ENCODE peak calls at places on chromosomes 7 and 10, in seven cellular contexts. X is AG09309; D is Daoy; T is stimulated activated CD4-positive, alpha-beta T cell treated with anti-CD3 and anti-CD28 coated beads, Interleukin-2, amount 100 ng/mL, for 24 hours; U is activated CD4-positive, alpha-beta T cell treated with anti-CD3 and anti-CD28 coated beads, Interleukin-2, amount 50 U/mL, for 48 hours; Q is mucosa of descending colon; H is NCI-H2081. N is an unnamed sample.

GRCh38 chr7:136050462-136050847 is 73.3 kb upstream of the MTPN start:
- DNase-seq in X (no peak), D (no peak), T (no peak), U (no peak), Q (no peak), H (no peak), N (no peak)

GRCh38 chr10:127125331-127125730 is 71.1 kb downstream of the INSYN2A start:
- DNase-seq in X (no peak), D (no peak), T (no peak), U (no peak), Q (no peak), H (no peak), N (no peak)

GRCh38 chr10:95443636-95444035 is 117.5 kb downstream of the SORBS1 start:
- DNase-seq in X (no peak), D (no peak), T (no peak), U (no peak), Q (no peak), H (no peak), N (no peak)

GRCh38 chr7:87797798-87798403 is 78.3 kb downstream of the SLC25A40 start:
- DNase-seq in X (peak; percentile 13), D (peak; percentile 16), T (no peak), U (no peak), Q (no peak), H (peak; percentile 36), N (peak; percentile 38)

GRCh38 chr10:107692072-107692471 is 527.6 kb upstream of the SORCS1 start:
- DNase-seq in X (no peak), D (no peak), T (no peak), U (no peak), Q (no peak), H (no peak), N (no peak)

GRCh38 chr10:28721318-28721717 is 44.0 kb downstream of the BAMBI start:
- DNase-seq in X (no peak), D (no peak), T (no peak), U (no peak), Q (no peak), H (no peak), N (no peak)

GRCh38 chr10:28839600-28840007 is 162.3 kb downstream of the BAMBI start:
- DNase-seq in X (no peak), D (peak; percentile 67), T (no peak), U (no peak), Q (no peak), H (peak; percentile 39), N (no peak)

GRCh38 chr10:43707755-43708154 is 59.1 kb upstream of the ZNF32 start:
- DNase-seq in X (no peak), D (peak; percentile 20), T (no peak), U (no peak), Q (no peak), H (no peak), N (no peak)

GRCh38 chr10:69168493-69168892 is 11.5 kb upstream of the SUPV3L1 start:
- DNase-seq in X (no peak), D (no peak), T (no peak), U (no peak), Q (no peak), H (no peak), N (no peak)

GRCh38 chr7:26813426-26813825 is 51.0 kb downstream of the SKAP2 start:
- DNase-seq in X (no peak), D (peak; percentile 6), T (no peak), U (no peak), Q (no peak), H (no peak), N (no peak)

GRCh38 chr10:82826132-82826531 is 951.1 kb downstream of the NRG3 start:
- DNase-seq in X (peak; percentile 86), D (no peak), T (no peak), U (no peak), Q (no peak), H (no peak), N (no peak)

GRCh38 chr10:3902054-3902808 is 117.2 kb upstream of the KLF6 start:
- DNase-seq in X (no peak), D (no peak), T (peak; percentile 30), U (peak; percentile 44), Q (no peak), H (no peak), N (no peak)

GRCh38 chr7:2309889-2310331 is 4.3 kb downstream of the SNX8 start:
- DNase-seq in X (no peak), D (peak; percentile 90), T (no peak), U (no peak), Q (no peak), H (no peak), N (no peak)

GRCh38 chr7:32239764-32240163 is 169.6 kb upstream of the PDE1C start:
- DNase-seq in X (no peak), D (no peak), T (no peak), U (no peak), Q (no peak), H (no peak), N (no peak)

GRCh38 chr10:92387289-92387940 is 96.4 kb downstream of the MARCHF5 start:
- DNase-seq in X (peak; percentile 2), D (peak; percentile 68), T (no peak), U (peak; percentile 18), Q (no peak), H (no peak), N (no peak)

GRCh38 chr7:20385121-20385520 is 54.4 kb downstream of the ITGB8 start:
- DNase-seq in X (no peak), D (peak; percentile 54), T (no peak), U (no peak), Q (no peak), H (no peak), N (no peak)

GRCh38 chr7:134327896-134328295 is 11.2 kb upstream of the SLC35B4 start:
- DNase-seq in X (no peak), D (peak; percentile 80), T (peak; percentile 52), U (peak; percentile 61), Q (no peak), H (peak; percentile 48), N (peak; percentile 8)

GRCh38 chr10:21972584-21972983 is 30.9 kb downstream of the DNAJC1 start:
- DNase-seq in X (no peak), D (no peak), T (no peak), U (no peak), Q (no peak), H (no peak), N (no peak)

GRCh38 chr7:148772297-148773089 is 73.8 kb downstream of the CUL1 start:
- DNase-seq in X (peak; percentile 67), D (peak; percentile 99), T (peak; percentile 46), U (peak; percentile 47), Q (no peak), H (no peak), N (no peak)

GRCh38 chr10:103720328-103720963 is 134.9 kb downstream of the SH3PXD2A start:
- DNase-seq in X (no peak), D (no peak), T (no peak), U (no peak), Q (no peak), H (no peak), N (no peak)

GRCh38 chr7:45495618-45496017 is 78.5 kb upstream of the ADCY1 start:
- DNase-seq in X (no peak), D (no peak), T (no peak), U (no peak), Q (no peak), H (no peak), N (no peak)

GRCh38 chr10:97882142-97883091 is 32.8 kb downstream of the GOLGA7B start:
- DNase-seq in X (peak; percentile 83), D (peak; percentile 98), T (peak; percentile 29), U (peak; percentile 67), Q (no peak), H (no peak), N (no peak)

GRCh38 chr10:80730522-80730921 is 192.8 kb downstream of the SH2D4B start:
- DNase-seq in X (no peak), D (no peak), T (no peak), U (no peak), Q (no peak), H (no peak), N (no peak)

GRCh38 chr10:113527181-113527580 is 25.7 kb upstream of the HABP2 start:
- DNase-seq in X (no peak), D (peak; percentile 45), T (no peak), U (no peak), Q (no peak), H (no peak), N (no peak)

GRCh38 chr10:43594944-43595589 is 11.2 kb upstream of the ZNF485 start:
- DNase-seq in X (no peak), D (peak; percentile 32), T (peak; percentile 28), U (peak; percentile 46), Q (no peak), H (no peak), N (no peak)

GRCh38 chr7:112937651-112938390 is 147.6 kb upstream of the TMEM168 start:
- DNase-seq in X (peak; percentile 55), D (no peak), T (no peak), U (no peak), Q (no peak), H (no peak), N (no peak)

N was measured in NCI-H1930.